ENCODE peak calls at places on chromosomes 13 and 19, in four cellular contexts. One of them, this sample, is unnamed.
A peak's percentile ranks its signal among the peaks of the same experiment; 100 is the strongest.

GRCh38 chr19:15400521-15401396 is 18.0 kb downstream of the AKAP8L start:
- DNase-seq in right lobe of liver: no peak
- DNase-seq in HCT116: no peak
- DNase-seq in breast epithelium: no peak
- DNase-seq in this sample: no peak

GRCh38 chr13:28575200-28575599 is 80.3 kb upstream of the FLT1 start:
- DNase-seq in right lobe of liver: no peak
- DNase-seq in HCT116: no peak
- DNase-seq in breast epithelium: no peak
- DNase-seq in this sample: no peak

GRCh38 chr19:41657157-41657556 is 30.3 kb upstream of the CEACAM4 start:
- DNase-seq in right lobe of liver: no peak
- DNase-seq in HCT116: no peak
- DNase-seq in breast epithelium: no peak
- DNase-seq in this sample: no peak

GRCh38 chr19:35498220-35498619 is 8.0 kb upstream of the KRTDAP start:
- DNase-seq in right lobe of liver: no peak
- DNase-seq in HCT116: no peak
- DNase-seq in breast epithelium: no peak
- DNase-seq in this sample: no peak

GRCh38 chr19:14156122-14156521 is 19.7 kb upstream of the ASF1B start:
- DNase-seq in right lobe of liver: no peak
- DNase-seq in HCT116: no peak
- DNase-seq in breast epithelium: no peak
- DNase-seq in this sample: no peak

GRCh38 chr19:16626796-16627193 is 1.2 kb downstream of the MED26 start:
- DNase-seq in right lobe of liver: no peak
- DNase-seq in HCT116: no peak
- DNase-seq in breast epithelium: no peak
- DNase-seq in this sample: peak; percentile 49

GRCh38 chr13:100563779-100564178 is 24.8 kb downstream of the GGACT start:
- DNase-seq in right lobe of liver: no peak
- DNase-seq in HCT116: no peak
- DNase-seq in breast epithelium: no peak
- DNase-seq in this sample: no peak

GRCh38 chr19:42406111-42406510 is 16.0 kb upstream of the CNFN start:
- DNase-seq in right lobe of liver: no peak
- DNase-seq in HCT116: no peak
- DNase-seq in breast epithelium: no peak
- DNase-seq in this sample: no peak

GRCh38 chr19:50266896-50267295 is 62.3 kb downstream of the KCNC3 start:
- DNase-seq in right lobe of liver: no peak
- DNase-seq in HCT116: peak; percentile 47
- DNase-seq in breast epithelium: no peak
- DNase-seq in this sample: no peak

GRCh38 chr19:5293607-5294089 is 47.0 kb downstream of the PTPRS start:
- DNase-seq in right lobe of liver: no peak
- DNase-seq in HCT116: no peak
- DNase-seq in breast epithelium: no peak
- DNase-seq in this sample: no peak

GRCh38 chr19:5291588-5292193 is 48.9 kb downstream of the PTPRS start:
- DNase-seq in right lobe of liver: no peak
- DNase-seq in HCT116: no peak
- DNase-seq in breast epithelium: no peak
- DNase-seq in this sample: no peak

GRCh38 chr19:5292453-5292842 is 48.2 kb downstream of the PTPRS start:
- DNase-seq in right lobe of liver: no peak
- DNase-seq in HCT116: no peak
- DNase-seq in breast epithelium: no peak
- DNase-seq in this sample: no peak

GRCh38 chr19:5294403-5295160 is 46.0 kb downstream of the PTPRS start:
- DNase-seq in right lobe of liver: no peak
- DNase-seq in HCT116: no peak
- DNase-seq in breast epithelium: no peak
- DNase-seq in this sample: no peak

DNA sequence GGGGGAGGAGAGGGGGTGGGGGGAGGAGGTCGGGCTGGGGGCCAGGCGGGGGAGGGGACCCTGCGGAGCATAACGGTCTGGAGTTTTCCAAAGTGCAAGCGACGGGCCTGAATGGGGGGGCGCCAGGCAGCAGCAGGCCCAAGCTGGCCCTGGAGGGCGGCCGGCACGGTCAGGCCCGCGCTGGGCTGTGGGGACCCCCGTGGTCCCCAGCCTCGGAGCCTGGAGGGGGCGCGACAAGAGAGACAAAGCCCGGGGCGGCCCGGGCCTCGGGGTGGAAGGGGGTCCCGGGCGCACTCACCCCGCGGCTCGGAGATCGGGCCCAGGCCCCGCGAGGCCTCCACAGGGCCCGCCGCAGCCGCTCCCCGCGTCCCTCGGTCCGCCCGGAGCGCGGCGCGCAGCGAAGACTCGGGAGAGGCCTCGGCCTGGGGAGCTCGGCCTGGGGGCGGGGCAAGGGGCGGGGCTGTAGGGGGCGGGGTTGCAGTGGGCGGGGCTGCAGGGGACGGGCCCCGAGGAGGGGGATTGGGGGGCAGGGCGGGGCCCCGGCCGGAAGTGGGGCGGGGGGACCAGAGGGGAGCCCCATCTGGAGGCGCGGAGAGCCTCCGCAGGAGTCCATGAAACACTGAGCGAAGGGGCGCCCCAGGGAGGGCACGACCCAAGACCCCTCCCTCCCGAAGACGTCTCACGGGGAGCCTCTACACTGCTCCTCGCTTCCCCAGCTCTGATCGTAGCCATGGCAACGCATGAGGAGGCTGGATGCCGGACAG is 47.6 kb downstream of the PTPRS start:
- DNase-seq in right lobe of liver: peak; percentile 50
- DNase-seq in HCT116: no peak
- DNase-seq in breast epithelium: peak; percentile 72
- DNase-seq in this sample: no peak
- TF ChIP-seq POLR2A in right lobe of liver: no peak
- TF ChIP-seq POLR2A in HCT116: peak; percentile 39
- TF ChIP-seq POLR2A in breast epithelium: no peak
- TF ChIP-seq POLR2A in this sample: no peak

DNA sequence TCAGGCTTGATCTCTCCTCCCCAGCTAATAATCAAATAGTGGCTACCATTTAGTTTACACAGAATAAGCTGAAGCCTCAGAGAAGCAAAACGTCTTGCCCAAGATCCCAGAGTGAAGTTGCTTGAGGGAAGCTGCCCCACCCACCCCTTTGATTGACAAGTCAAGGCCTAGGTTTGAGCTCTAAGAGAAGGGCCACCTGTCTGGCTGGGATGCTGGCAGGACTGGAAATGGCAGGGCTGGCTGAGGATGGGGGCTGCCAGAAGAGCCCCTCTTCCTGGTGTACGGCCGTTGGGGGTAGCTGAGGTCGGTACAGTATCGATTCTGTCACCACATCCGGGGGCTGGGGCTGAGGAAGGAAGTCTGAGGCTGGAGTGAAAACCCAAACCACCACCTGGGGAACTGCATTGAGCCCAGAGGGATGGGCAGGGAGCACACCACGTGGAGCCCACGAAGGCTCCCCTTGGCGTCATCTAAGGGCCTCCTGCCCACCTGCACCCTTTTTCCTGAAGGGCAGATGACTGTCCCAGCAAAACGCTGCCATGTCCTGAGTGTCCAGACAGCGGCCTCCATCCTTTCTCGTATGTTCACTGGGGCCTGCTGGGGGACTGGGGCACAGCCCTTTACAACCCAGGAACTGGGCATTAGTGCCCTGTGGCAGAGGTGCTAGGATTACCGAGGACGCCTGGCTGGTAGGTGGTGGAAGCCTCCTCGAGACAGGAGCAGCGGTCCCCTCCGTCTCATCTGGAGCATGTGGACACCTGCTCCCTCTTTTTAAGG is 1.4 kb upstream of the PRKD2 start:
- DNase-seq in right lobe of liver: no peak
- DNase-seq in HCT116: no peak
- DNase-seq in breast epithelium: no peak
- DNase-seq in this sample: no peak
- TF ChIP-seq POLR2A in right lobe of liver: no peak
- TF ChIP-seq POLR2A in HCT116: no peak
- TF ChIP-seq POLR2A in breast epithelium: no peak
- TF ChIP-seq POLR2A in this sample: no peak

GRCh38 chr19:1619703-1620102 is 14.4 kb upstream of the UQCR11 start:
- DNase-seq in right lobe of liver: no peak
- DNase-seq in HCT116: no peak
- DNase-seq in breast epithelium: no peak
- DNase-seq in this sample: no peak

GRCh38 chr19:1616875-1617274 is 11.6 kb upstream of the UQCR11 start:
- DNase-seq in right lobe of liver: no peak
- DNase-seq in HCT116: no peak
- DNase-seq in breast epithelium: no peak
- DNase-seq in this sample: no peak

GRCh38 chr19:1618157-1619093 is 13.2 kb upstream of the UQCR11 start:
- DNase-seq in right lobe of liver: no peak
- DNase-seq in HCT116: peak; percentile 29
- DNase-seq in breast epithelium: no peak
- DNase-seq in this sample: peak; percentile 44

GRCh38 chr19:1621021-1621420 is 15.8 kb upstream of the UQCR11 start:
- DNase-seq in right lobe of liver: peak; percentile 14
- DNase-seq in HCT116: no peak
- DNase-seq in breast epithelium: no peak
- DNase-seq in this sample: no peak

DNA sequence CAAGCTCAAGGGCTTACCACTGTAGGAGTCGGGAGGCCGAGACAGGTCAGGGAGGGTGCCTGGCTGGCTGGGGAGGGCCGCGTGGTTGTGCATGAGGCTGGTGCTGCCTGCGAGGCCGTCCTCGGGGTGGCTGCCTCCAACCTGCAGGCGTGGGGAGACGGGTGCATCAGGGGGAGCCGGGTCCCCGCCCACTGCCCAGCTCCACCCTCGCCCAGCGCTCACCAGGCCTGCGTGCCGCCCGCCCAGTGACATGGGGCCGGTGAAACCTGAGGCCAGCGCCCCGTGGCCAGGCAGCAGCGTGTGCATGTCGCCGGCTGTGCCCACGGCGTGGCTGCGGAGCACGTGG is 13.8 kb upstream of the UQCR11 start:
- DNase-seq in right lobe of liver: no peak
- DNase-seq in HCT116: no peak
- DNase-seq in breast epithelium: no peak
- DNase-seq in this sample: no peak
- TF ChIP-seq POLR2A in right lobe of liver: no peak
- TF ChIP-seq POLR2A in HCT116: no peak
- TF ChIP-seq POLR2A in breast epithelium: no peak
- TF ChIP-seq POLR2A in this sample: no peak

DNA sequence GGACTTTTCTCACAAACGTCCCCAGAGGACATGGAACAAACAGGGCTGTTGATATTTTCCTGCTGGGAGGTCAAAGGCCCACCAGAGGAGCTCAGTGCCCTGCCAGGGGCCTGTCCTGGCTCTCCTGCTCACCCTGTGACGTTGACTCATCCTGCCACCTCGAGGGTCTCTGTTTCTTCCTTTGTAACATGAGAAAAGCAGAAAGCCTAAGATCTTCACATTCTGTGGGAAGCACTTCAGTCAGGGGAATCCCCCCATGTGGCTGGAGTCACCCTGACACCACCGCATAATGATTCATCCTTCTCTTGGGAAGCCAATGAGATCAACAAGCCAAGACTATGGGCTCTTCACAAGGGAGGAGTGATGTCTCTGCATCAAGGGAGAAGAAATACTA is 147.9 kb downstream of the KATNAL1 start:
- DNase-seq in right lobe of liver: no peak
- DNase-seq in HCT116: no peak
- DNase-seq in breast epithelium: no peak
- DNase-seq in this sample: no peak
- TF ChIP-seq POLR2A in right lobe of liver: no peak
- TF ChIP-seq POLR2A in HCT116: no peak
- TF ChIP-seq POLR2A in breast epithelium: no peak
- TF ChIP-seq POLR2A in this sample: no peak

DNA sequence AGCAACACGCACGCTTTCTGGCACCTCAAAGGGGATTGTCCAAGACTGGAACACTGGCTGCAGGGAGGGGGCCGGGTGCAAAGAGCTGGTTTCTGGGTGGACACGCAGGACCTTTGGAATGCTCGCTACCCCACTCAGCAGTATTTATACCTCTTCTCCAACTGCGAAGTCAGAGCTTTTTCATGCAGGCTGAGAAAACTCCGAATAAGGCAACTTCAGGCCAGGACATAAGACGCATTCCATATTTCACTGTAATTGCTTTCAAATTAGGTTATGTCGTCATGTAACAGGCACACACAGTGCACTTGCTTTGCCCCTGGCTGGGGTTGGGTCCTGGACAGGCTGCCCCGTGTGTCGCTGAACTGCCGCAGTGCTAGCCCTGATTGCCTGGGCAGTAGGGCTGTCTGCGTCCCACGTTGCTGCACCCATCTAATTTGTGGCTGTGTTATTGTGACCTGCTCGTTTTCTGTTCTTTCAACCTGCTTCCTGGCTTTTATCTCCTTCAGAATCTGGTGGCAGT is 44.5 kb downstream of the ACTN4 start:
- DNase-seq in right lobe of liver: no peak
- DNase-seq in HCT116: peak; percentile 78
- DNase-seq in breast epithelium: no peak
- DNase-seq in this sample: no peak
- TF ChIP-seq POLR2A in right lobe of liver: no peak
- TF ChIP-seq POLR2A in HCT116: no peak
- TF ChIP-seq POLR2A in breast epithelium: peak; percentile 13
- TF ChIP-seq POLR2A in this sample: no peak

DNA sequence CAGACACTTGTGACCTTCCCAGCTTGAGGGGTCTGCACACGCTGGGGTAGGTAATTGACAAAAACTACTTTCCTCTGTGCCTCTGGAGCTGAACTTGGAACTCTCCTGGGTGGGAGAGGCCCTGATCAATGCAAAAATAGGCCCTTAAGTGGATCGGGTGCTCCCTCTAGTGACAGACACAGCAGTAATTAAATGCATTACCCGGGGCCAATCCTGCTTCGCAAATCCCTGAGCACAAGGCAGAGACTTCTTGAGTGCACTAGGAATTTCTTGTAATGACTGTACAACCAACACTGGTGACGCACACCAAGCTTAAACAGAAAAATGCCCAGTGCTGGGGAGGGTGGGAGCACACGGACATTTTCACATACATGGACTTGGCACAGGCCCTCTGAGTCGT is 10.6 kb upstream of the UBE2S start:
- DNase-seq in right lobe of liver: peak; percentile 35
- DNase-seq in HCT116: peak; percentile 74
- DNase-seq in breast epithelium: no peak
- DNase-seq in this sample: peak; percentile 72
- TF ChIP-seq POLR2A in right lobe of liver: no peak
- TF ChIP-seq POLR2A in HCT116: no peak
- TF ChIP-seq POLR2A in breast epithelium: no peak
- TF ChIP-seq POLR2A in this sample: no peak

This sample was measured in erythroblast.